ENCODE peak calls at places on chromosomes 6 and 20, in seven cellular contexts. Z is IMR-90, S is adrenal gland, I is lower leg skin, T is Peyer's patch, B is breast epithelium, R is spleen. F is an unnamed sample.
A peak's percentile ranks its signal among the peaks of the same experiment; 100 is the strongest.

GRCh38 chr6:56708810-56709597 is 66.3 kb upstream of the DST start:
- DNase-seq in Z (peak; percentile 76), S (no peak), I (no peak), T (no peak), B (no peak), R (no peak), F (no peak)

GRCh38 chr20:57484772-57485171 is 40.2 kb downstream of the CTCFL start:
- DNase-seq in Z (no peak), S (no peak), I (peak; percentile 29), T (no peak), B (no peak), R (no peak), F (no peak)

GRCh38 chr6:80725156-80725930 is 618.9 kb downstream of the BCKDHB start:
- DNase-seq in Z (peak; percentile 8), S (no peak), I (no peak), T (no peak), B (no peak), R (no peak), F (no peak)

GRCh38 chr6:52104979-52105378 is 17.6 kb upstream of the PKHD1 start:
- DNase-seq in Z (no peak), S (no peak), I (no peak), T (no peak), B (no peak), R (no peak), F (no peak)

GRCh38 chr20:44157061-44157460 is 29.9 kb downstream of the JPH2 start:
- DNase-seq in Z (no peak), S (no peak), I (no peak), T (no peak), B (no peak), R (no peak), F (no peak)

GRCh38 chr20:15862178-15862577 is 711.1 kb downstream of the KIF16B start:
- DNase-seq in Z (no peak), S (no peak), I (no peak), T (no peak), B (no peak), R (no peak), F (no peak)

GRCh38 chr6:161327360-161327953 is 53.6 kb upstream of the AGPAT4 start:
- DNase-seq in Z (no peak), S (no peak), I (no peak), T (no peak), B (no peak), R (no peak), F (no peak)

GRCh38 chr6:15524736-15525401 is 138.0 kb downstream of the DTNBP1 start:
- DNase-seq in Z (no peak), S (peak; percentile 56), I (peak; percentile 59), T (no peak), B (no peak), R (no peak), F (no peak)

GRCh38 chr6:106608080-106608668 is 21.1 kb downstream of the RTN4IP1 start:
- DNase-seq in Z (peak; percentile 49), S (no peak), I (no peak), T (no peak), B (no peak), R (no peak), F (peak; percentile 8)

GRCh38 chr6:113017316-113017715 is 670.2 kb downstream of the RFPL4B start:
- DNase-seq in Z (no peak), S (no peak), I (no peak), T (no peak), B (no peak), R (no peak), F (no peak)

GRCh38 chr6:7150381-7151064 is 42.8 kb downstream of the RREB1 start:
- DNase-seq in Z (no peak), S (no peak), I (no peak), T (no peak), B (no peak), R (no peak), F (no peak)
- TF ChIP-seq POLR2A in Z (no peak), S (no peak), I (no peak), T (no peak), B (no peak), R (no peak), F (no peak)

GRCh38 chr20:49186535-49187329 is 1.4 kb downstream of the STAU1 start:
- DNase-seq in Z (peak; percentile 62), S (peak; percentile 76), I (peak; percentile 91), T (peak; percentile 68), B (peak; percentile 41), R (peak; percentile 81), F (peak; percentile 30)
- TF ChIP-seq POLR2A in Z (no peak), S (no peak), I (no peak), T (no peak), B (no peak), R (no peak), F (no peak)

GRCh38 chr6:26235240-26235730 is 129.7 kb upstream of the BTN3A2 start:
- DNase-seq in Z (no peak), S (no peak), I (no peak), T (no peak), B (no peak), R (no peak), F (no peak)

GRCh38 chr6:26233608-26234420 is 131.2 kb upstream of the BTN3A2 start:
- DNase-seq in Z (peak; percentile 63), S (peak; percentile 83), I (peak; percentile 89), T (peak; percentile 79), B (peak; percentile 69), R (peak; percentile 93), F (no peak)

GRCh38 chr6:26232950-26233607 is 131.9 kb upstream of the BTN3A2 start:
- DNase-seq in Z (peak; percentile 79), S (no peak), I (no peak), T (no peak), B (peak; percentile 53), R (peak; percentile 85), F (no peak)

GRCh38 chr6:26232306-26232949 is 132.6 kb upstream of the BTN3A2 start:
- DNase-seq in Z (no peak), S (no peak), I (no peak), T (no peak), B (no peak), R (no peak), F (no peak)

GRCh38 chr6:26234421-26235239 is 130.4 kb upstream of the BTN3A2 start:
- DNase-seq in Z (peak; percentile 84), S (peak; percentile 87), I (no peak), T (peak; percentile 75), B (peak; percentile 80), R (peak; percentile 91), F (no peak)
- TF ChIP-seq POLR2A in Z (peak; percentile 94), S (peak; percentile 91), I (peak; percentile 86), T (peak; percentile 98), B (peak; percentile 92), R (peak; percentile 98), F (peak; percentile 53)

GRCh38 chr6:7215798-7216231 is 97.2 kb downstream of the SSR1 start:
- DNase-seq in Z (no peak), S (no peak), I (no peak), T (no peak), B (no peak), R (no peak), F (no peak)
- TF ChIP-seq POLR2A in Z (no peak), S (no peak), I (no peak), T (no peak), B (no peak), R (no peak), F (no peak)

DNA sequence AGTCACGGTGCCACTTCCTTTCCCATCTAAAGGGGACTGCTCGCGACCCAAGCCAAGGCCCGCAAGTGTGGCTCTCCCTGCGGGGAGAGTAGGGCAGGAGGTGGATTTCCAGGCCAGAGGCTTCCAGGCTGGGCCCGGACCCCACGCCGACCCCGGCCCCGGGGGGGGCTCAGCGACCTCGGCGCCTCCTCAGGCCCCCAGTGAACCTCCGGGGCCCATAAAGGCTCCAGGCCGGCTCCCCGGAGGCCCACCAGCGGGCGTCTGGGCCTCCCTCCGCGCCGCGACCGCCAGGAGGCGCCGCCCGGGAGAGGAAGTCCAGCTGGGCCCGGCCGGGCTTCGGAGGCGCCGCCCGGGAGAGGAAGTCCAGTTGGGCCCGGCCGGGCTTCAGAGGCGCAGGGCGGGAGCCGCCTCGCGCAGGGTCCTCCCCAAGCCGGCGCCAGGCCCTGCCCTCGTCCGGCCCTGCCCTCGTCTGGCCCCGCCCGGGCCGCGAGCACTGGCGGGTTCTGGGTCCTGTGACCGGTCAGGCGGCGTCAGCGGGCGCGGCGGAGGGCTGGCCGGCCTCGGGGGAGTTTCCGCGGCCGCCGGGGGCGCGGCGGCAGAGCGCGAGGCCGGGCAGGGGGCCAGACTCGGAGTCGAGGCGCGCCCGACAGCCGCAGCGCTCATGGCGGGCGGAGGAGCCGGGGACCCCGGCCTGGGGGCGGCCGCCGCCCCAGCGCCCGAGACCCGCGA is at the start of gene RAB32:
- DNase-seq in Z (peak; percentile 95), S (peak; percentile 95), I (peak; percentile 97), T (peak; percentile 94), B (peak; percentile 89), R (peak; percentile 98), F (peak; percentile 63)
- TF ChIP-seq POLR2A in Z (peak; percentile 70), S (peak; percentile 74), I (no peak), T (no peak), B (no peak), R (peak; percentile 74), F (peak; percentile 43)

GRCh38 chr6:104952911-104953409 is 3.9 kb upstream of the LIN28B start:
- DNase-seq in Z (no peak), S (no peak), I (no peak), T (no peak), B (no peak), R (no peak), F (no peak)
- TF ChIP-seq POLR2A in Z (no peak), S (no peak), I (no peak), T (no peak), B (no peak), R (no peak), F (no peak)